ENCODE peak calls at places on chromosomes 12 and 14, in nine cellular contexts. One of them, this sample, is unnamed.

GRCh38 chr12:5003025-5003666 is 40.5 kb upstream of the KCNA5 start:
- DNase-seq in colonic mucosa: peak
- DNase-seq in AG04450: peak
- DNase-seq in CD8-positive, alpha-beta memory T cell: no peak
- DNase-seq in lung: peak
- DNase-seq in uterus: no peak
- DNase-seq in A549: peak
- DNase-seq in kidney: peak
- DNase-seq in heart left ventricle: peak
- DNase-seq in this sample: peak

GRCh38 chr14:93759781-93760307 is 28.4 kb downstream of the PRIMA1 start:
- DNase-seq in CD8-positive, alpha-beta memory T cell: no peak
- DNase-seq in AG04450: no peak
- DNase-seq in uterus: peak
- DNase-seq in A549: no peak
- DNase-seq in colonic mucosa: peak
- DNase-seq in lung: no peak
- DNase-seq in kidney: no peak
- DNase-seq in heart left ventricle: peak
- DNase-seq in this sample: no peak

GRCh38 chr12:119153477-119154434 is 25.0 kb upstream of the HSPB8 start:
- DNase-seq in CD8-positive, alpha-beta memory T cell: no peak
- DNase-seq in uterus: peak
- DNase-seq in lung: peak
- DNase-seq in heart left ventricle: peak
- DNase-seq in kidney: peak
- DNase-seq in AG04450: no peak
- DNase-seq in A549: peak
- DNase-seq in colonic mucosa: peak
- DNase-seq in this sample: no peak

GRCh38 chr12:75207338-75208083 is 2.1 kb downstream of the KCNC2 start:
- DNase-seq in kidney: peak
- DNase-seq in A549: no peak
- DNase-seq in lung: no peak
- DNase-seq in AG04450: no peak
- DNase-seq in CD8-positive, alpha-beta memory T cell: no peak
- DNase-seq in uterus: no peak
- DNase-seq in heart left ventricle: peak
- DNase-seq in colonic mucosa: no peak
- DNase-seq in this sample: no peak

GRCh38 chr12:26122681-26123481 is 2.0 kb downstream of the BHLHE41 start:
- DNase-seq in A549: peak
- DNase-seq in kidney: peak
- DNase-seq in uterus: peak
- DNase-seq in AG04450: no peak
- DNase-seq in lung: peak
- DNase-seq in colonic mucosa: peak
- DNase-seq in heart left ventricle: peak
- DNase-seq in CD8-positive, alpha-beta memory T cell: no peak
- DNase-seq in this sample: peak

GRCh38 chr14:72699852-72700257 is 194.0 kb downstream of the DPF3 start:
- DNase-seq in colonic mucosa: peak
- DNase-seq in A549: peak
- DNase-seq in CD8-positive, alpha-beta memory T cell: no peak
- DNase-seq in lung: peak
- DNase-seq in uterus: no peak
- DNase-seq in kidney: no peak
- DNase-seq in AG04450: peak
- DNase-seq in heart left ventricle: no peak
- DNase-seq in this sample: no peak

GRCh38 chr12:44000309-44000952 is 164.6 kb downstream of the TMEM117 start:
- DNase-seq in uterus: no peak
- DNase-seq in A549: peak
- DNase-seq in colonic mucosa: peak
- DNase-seq in heart left ventricle: no peak
- DNase-seq in AG04450: peak
- DNase-seq in lung: no peak
- DNase-seq in kidney: no peak
- DNase-seq in CD8-positive, alpha-beta memory T cell: peak
- DNase-seq in this sample: no peak

GRCh38 chr14:64209428-64210165 is 84.6 kb downstream of the ESR2 start:
- DNase-seq in CD8-positive, alpha-beta memory T cell: no peak
- DNase-seq in uterus: no peak
- DNase-seq in AG04450: no peak
- DNase-seq in colonic mucosa: peak
- DNase-seq in A549: no peak
- DNase-seq in lung: peak
- DNase-seq in heart left ventricle: peak
- DNase-seq in kidney: peak
- DNase-seq in this sample: no peak

GRCh38 chr12:128783129-128783574 is 40.6 kb downstream of the SLC15A4 start:
- DNase-seq in lung: no peak
- DNase-seq in colonic mucosa: no peak
- DNase-seq in kidney: peak
- DNase-seq in CD8-positive, alpha-beta memory T cell: peak
- DNase-seq in heart left ventricle: no peak
- DNase-seq in uterus: peak
- DNase-seq in AG04450: no peak
- DNase-seq in A549: no peak
- DNase-seq in this sample: no peak

GRCh38 chr12:96194901-96195844 is 998 bp downstream of the ELK3 start:
- DNase-seq in CD8-positive, alpha-beta memory T cell: peak
- DNase-seq in heart left ventricle: peak
- DNase-seq in uterus: peak
- DNase-seq in kidney: peak
- DNase-seq in AG04450: peak
- DNase-seq in A549: peak
- DNase-seq in colonic mucosa: peak
- DNase-seq in lung: peak
- DNase-seq in this sample: no peak

GRCh38 chr12:67592228-67593011 is 56.1 kb upstream of the DYRK2 start:
- DNase-seq in heart left ventricle: no peak
- DNase-seq in kidney: no peak
- DNase-seq in AG04450: no peak
- DNase-seq in uterus: peak
- DNase-seq in lung: no peak
- DNase-seq in A549: peak
- DNase-seq in colonic mucosa: peak
- DNase-seq in CD8-positive, alpha-beta memory T cell: no peak
- DNase-seq in this sample: no peak

GRCh38 chr14:99887407-99887806 is 94.2 kb downstream of the EML1 start:
- DNase-seq in heart left ventricle: no peak
- DNase-seq in lung: no peak
- DNase-seq in AG04450: no peak
- DNase-seq in kidney: no peak
- DNase-seq in CD8-positive, alpha-beta memory T cell: no peak
- DNase-seq in colonic mucosa: no peak
- DNase-seq in uterus: no peak
- DNase-seq in A549: no peak
- DNase-seq in this sample: no peak
- H3K27ac ChIP-seq in heart left ventricle: no peak
- H3K27ac ChIP-seq in lung: no peak
- H3K27ac ChIP-seq in AG04450: no peak
- H3K27ac ChIP-seq in kidney: no peak
- H3K27ac ChIP-seq in CD8-positive, alpha-beta memory T cell: no peak
- H3K27ac ChIP-seq in colonic mucosa: no peak
- H3K27ac ChIP-seq in uterus: no peak
- H3K27ac ChIP-seq in A549: no peak
- H3K27ac ChIP-seq in this sample: peak

DNA sequence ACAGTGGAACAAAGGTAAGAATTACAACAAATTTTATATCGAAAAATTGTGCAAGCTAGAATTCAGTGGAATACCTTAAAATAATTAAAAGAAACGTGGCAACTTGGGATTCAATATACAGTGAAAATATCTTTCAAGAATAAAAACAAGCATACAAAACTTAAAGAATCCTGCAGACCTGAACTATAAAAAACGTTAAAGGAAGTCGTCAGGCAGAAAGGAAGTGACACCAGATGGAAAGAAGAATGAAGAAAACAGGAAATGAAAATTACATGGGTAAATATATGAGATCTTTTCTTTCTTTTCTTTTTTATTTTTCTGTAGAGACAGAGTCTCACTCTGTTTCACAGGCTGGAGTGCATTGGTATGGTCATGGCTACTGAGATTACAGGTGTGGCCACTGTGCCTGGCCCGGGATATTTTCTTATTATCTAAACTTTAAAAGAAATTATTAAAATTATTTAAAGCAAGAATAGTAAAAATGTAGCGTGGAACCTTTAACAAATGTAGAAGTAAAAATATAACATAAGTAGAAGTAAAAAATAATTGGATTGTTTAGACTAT is 4.7 kb downstream of the MGP start:
- DNase-seq in lung: no peak
- DNase-seq in AG04450: no peak
- DNase-seq in kidney: no peak
- DNase-seq in CD8-positive, alpha-beta memory T cell: no peak
- DNase-seq in uterus: no peak
- DNase-seq in heart left ventricle: no peak
- DNase-seq in A549: no peak
- DNase-seq in colonic mucosa: no peak
- DNase-seq in this sample: no peak
- H3K27ac ChIP-seq in lung: no peak
- H3K27ac ChIP-seq in AG04450: no peak
- H3K27ac ChIP-seq in kidney: no peak
- H3K27ac ChIP-seq in CD8-positive, alpha-beta memory T cell: no peak
- H3K27ac ChIP-seq in uterus: no peak
- H3K27ac ChIP-seq in heart left ventricle: no peak
- H3K27ac ChIP-seq in A549: no peak
- H3K27ac ChIP-seq in colonic mucosa: no peak
- H3K27ac ChIP-seq in this sample: no peak

GRCh38 chr12:18382486-18382885 is 121.2 kb downstream of the PIK3C2G start:
- DNase-seq in AG04450: peak
- DNase-seq in uterus: no peak
- DNase-seq in lung: no peak
- DNase-seq in colonic mucosa: no peak
- DNase-seq in A549: no peak
- DNase-seq in kidney: no peak
- DNase-seq in heart left ventricle: no peak
- DNase-seq in CD8-positive, alpha-beta memory T cell: no peak
- DNase-seq in this sample: no peak

GRCh38 chr12:18387706-18388105 is 126.4 kb downstream of the PIK3C2G start:
- DNase-seq in heart left ventricle: no peak
- DNase-seq in A549: no peak
- DNase-seq in colonic mucosa: no peak
- DNase-seq in uterus: no peak
- DNase-seq in kidney: no peak
- DNase-seq in CD8-positive, alpha-beta memory T cell: no peak
- DNase-seq in AG04450: no peak
- DNase-seq in lung: no peak
- DNase-seq in this sample: no peak

DNA sequence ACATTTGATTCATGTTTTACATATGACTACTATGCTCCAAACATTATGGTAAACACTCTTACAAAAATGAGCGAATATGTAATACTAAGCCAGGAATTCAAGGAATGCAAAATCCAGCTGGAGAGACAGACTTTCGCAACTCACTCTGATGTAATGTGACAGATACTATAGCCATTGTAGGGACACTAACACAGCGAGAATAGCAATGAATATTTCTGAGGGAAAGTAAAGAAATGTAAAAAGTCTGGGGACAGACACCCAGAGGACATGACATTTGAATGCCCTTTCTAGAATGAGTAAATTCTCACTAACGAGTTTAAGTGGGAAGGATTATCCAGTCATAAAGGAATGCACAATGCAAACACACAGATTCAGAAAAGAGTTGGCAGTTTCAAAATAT is 121.9 kb downstream of the PIK3C2G start:
- DNase-seq in AG04450: peak
- DNase-seq in lung: no peak
- DNase-seq in A549: peak
- DNase-seq in uterus: no peak
- DNase-seq in CD8-positive, alpha-beta memory T cell: no peak
- DNase-seq in kidney: no peak
- DNase-seq in colonic mucosa: no peak
- DNase-seq in heart left ventricle: no peak
- DNase-seq in this sample: no peak
- H3K27ac ChIP-seq in AG04450: no peak
- H3K27ac ChIP-seq in lung: no peak
- H3K27ac ChIP-seq in A549: peak
- H3K27ac ChIP-seq in uterus: peak
- H3K27ac ChIP-seq in CD8-positive, alpha-beta memory T cell: no peak
- H3K27ac ChIP-seq in kidney: no peak
- H3K27ac ChIP-seq in colonic mucosa: no peak
- H3K27ac ChIP-seq in heart left ventricle: no peak
- H3K27ac ChIP-seq in this sample: no peak

GRCh38 chr14:75183225-75183624 is 6.8 kb upstream of the TMED10 start:
- DNase-seq in CD8-positive, alpha-beta memory T cell: no peak
- DNase-seq in A549: no peak
- DNase-seq in kidney: no peak
- DNase-seq in colonic mucosa: no peak
- DNase-seq in lung: no peak
- DNase-seq in heart left ventricle: no peak
- DNase-seq in uterus: no peak
- DNase-seq in AG04450: no peak
- DNase-seq in this sample: no peak

GRCh38 chr14:75186953-75187352 is 10.5 kb upstream of the TMED10 start:
- DNase-seq in CD8-positive, alpha-beta memory T cell: no peak
- DNase-seq in AG04450: no peak
- DNase-seq in heart left ventricle: no peak
- DNase-seq in lung: no peak
- DNase-seq in uterus: no peak
- DNase-seq in kidney: no peak
- DNase-seq in A549: no peak
- DNase-seq in colonic mucosa: no peak
- DNase-seq in this sample: no peak

GRCh38 chr14:75184039-75184438 is 7.6 kb upstream of the TMED10 start:
- DNase-seq in uterus: no peak
- DNase-seq in colonic mucosa: peak
- DNase-seq in lung: no peak
- DNase-seq in CD8-positive, alpha-beta memory T cell: no peak
- DNase-seq in A549: no peak
- DNase-seq in AG04450: no peak
- DNase-seq in kidney: no peak
- DNase-seq in heart left ventricle: no peak
- DNase-seq in this sample: no peak

GRCh38 chr14:75184447-75184846 is 8.0 kb upstream of the TMED10 start:
- DNase-seq in heart left ventricle: no peak
- DNase-seq in A549: no peak
- DNase-seq in colonic mucosa: no peak
- DNase-seq in lung: no peak
- DNase-seq in AG04450: no peak
- DNase-seq in kidney: no peak
- DNase-seq in CD8-positive, alpha-beta memory T cell: no peak
- DNase-seq in uterus: no peak
- DNase-seq in this sample: no peak

GRCh38 chr14:75185251-75186040 is 9.0 kb upstream of the TMED10 start:
- DNase-seq in AG04450: no peak
- DNase-seq in heart left ventricle: no peak
- DNase-seq in colonic mucosa: no peak
- DNase-seq in A549: no peak
- DNase-seq in kidney: no peak
- DNase-seq in CD8-positive, alpha-beta memory T cell: no peak
- DNase-seq in lung: no peak
- DNase-seq in uterus: no peak
- DNase-seq in this sample: no peak
- H3K27ac ChIP-seq in AG04450: no peak
- H3K27ac ChIP-seq in heart left ventricle: no peak
- H3K27ac ChIP-seq in colonic mucosa: peak
- H3K27ac ChIP-seq in A549: no peak
- H3K27ac ChIP-seq in kidney: no peak
- H3K27ac ChIP-seq in CD8-positive, alpha-beta memory T cell: no peak
- H3K27ac ChIP-seq in lung: no peak
- H3K27ac ChIP-seq in uterus: peak
- H3K27ac ChIP-seq in this sample: no peak

GRCh38 chr12:131986361-131986760 is 36.6 kb downstream of the EP400 start:
- DNase-seq in CD8-positive, alpha-beta memory T cell: no peak
- DNase-seq in AG04450: no peak
- DNase-seq in heart left ventricle: no peak
- DNase-seq in A549: no peak
- DNase-seq in colonic mucosa: no peak
- DNase-seq in lung: no peak
- DNase-seq in kidney: no peak
- DNase-seq in uterus: no peak
- DNase-seq in this sample: no peak
- H3K27ac ChIP-seq in CD8-positive, alpha-beta memory T cell: no peak
- H3K27ac ChIP-seq in AG04450: no peak
- H3K27ac ChIP-seq in heart left ventricle: no peak
- H3K27ac ChIP-seq in A549: no peak
- H3K27ac ChIP-seq in colonic mucosa: no peak
- H3K27ac ChIP-seq in lung: no peak
- H3K27ac ChIP-seq in kidney: no peak
- H3K27ac ChIP-seq in uterus: no peak
- H3K27ac ChIP-seq in this sample: no peak